ENCODE peak calls at places on chromosome 13, in nine cellular contexts. P is ELR; J is esophagus squamous epithelium; Y is AG04450; Z is neural crest cell; O is foreskin fibroblast; A is activated T-cell treated with anti-CD3 and anti-CD28 coated beads for 24 hours; T is stimulated activated CD4-positive, alpha-beta T cell treated with anti-CD3 and anti-CD28 coated beads, Interleukin-15, amount 100 ng/mL, for 1 hour; X is islet precursor cell. Q is an unnamed sample.

GRCh38 chr13:113840541-113841354 is 23.1 kb downstream of the GAS6 start:
- DNase-seq in P (no peak), O (no peak), X (no peak), Z (no peak), A (no peak), J (no peak), Y (no peak), T (no peak), Q (no peak)

GRCh38 chr13:110056640-110057039 is 250.3 kb downstream of the COL4A1 start:
- DNase-seq in A (no peak), P (no peak), Z (no peak), X (no peak), T (no peak), J (no peak), O (no peak), Y (no peak), Q (no peak)

GRCh38 chr13:113654591-113655357 is 3.2 kb downstream of the ATP4B start:
- DNase-seq in Y (no peak), J (no peak), A (no peak), Z (no peak), T (no peak), O (no peak), X (peak), P (no peak), Q (no peak)

GRCh38 chr13:112892759-112893569 is 76.0 kb upstream of the MCF2L start:
- DNase-seq in A (no peak), O (no peak), X (peak), J (no peak), Y (no peak), T (no peak), Z (no peak), P (no peak), Q (no peak)

GRCh38 chr13:26679411-26679810 is 81.2 kb downstream of the GPR12 start:
- DNase-seq in T (no peak), O (peak), P (peak), X (no peak), J (no peak), Y (peak), Z (no peak), A (no peak), Q (peak)

GRCh38 chr13:84455143-84455905 is 573.0 kb upstream of the SLITRK1 start:
- DNase-seq in O (no peak), Z (no peak), A (no peak), J (no peak), P (no peak), X (no peak), Y (no peak), T (no peak), Q (no peak)

GRCh38 chr13:73598021-73598712 is 536.0 kb downstream of the KLF12 start:
- DNase-seq in J (no peak), O (peak), P (peak), Y (peak), Z (no peak), X (no peak), T (no peak), A (no peak), Q (peak)

GRCh38 chr13:25044071-25044470 is 51.9 kb upstream of the PABPC3 start:
- DNase-seq in P (no peak), Y (no peak), J (no peak), Z (no peak), X (peak), T (no peak), O (no peak), A (no peak), Q (no peak)

GRCh38 chr13:110726726-110727125 is 13.2 kb downstream of the ING1 start:
- DNase-seq in A (peak), X (no peak), O (no peak), P (no peak), T (peak), Y (no peak), Z (no peak), J (no peak), Q (no peak)

GRCh38 chr13:21012211-21012610 is 49.2 kb downstream of the LATS2 start:
- DNase-seq in P (peak), X (peak), Z (no peak), O (no peak), Y (peak), A (no peak), J (no peak), T (no peak), Q (no peak)

GRCh38 chr13:60482012-60482411 is 85.0 kb downstream of the TDRD3 start:
- DNase-seq in O (peak), P (no peak), Z (no peak), A (no peak), T (no peak), J (no peak), X (no peak), Y (no peak), Q (peak)

GRCh38 chr13:73684286-73684685 is 449.9 kb downstream of the KLF12 start:
- DNase-seq in Z (no peak), J (no peak), Y (no peak), T (no peak), A (no peak), O (no peak), X (no peak), P (no peak), Q (no peak)

GRCh38 chr13:45718063-45718462 is 15.9 kb downstream of the CBY2 start:
- DNase-seq in Y (no peak), Z (no peak), T (no peak), J (no peak), X (no peak), A (no peak), P (peak), O (peak), Q (peak)

GRCh38 chr13:98350746-98351330 is 173.8 kb upstream of the RNF113B start:
- DNase-seq in P (no peak), O (no peak), X (no peak), Y (no peak), J (no peak), A (no peak), Z (no peak), T (no peak), Q (no peak)

GRCh38 chr13:26946675-26947342 is 186.2 kb upstream of the GPR12 start:
- DNase-seq in Y (peak), X (no peak), P (peak), O (peak), Z (no peak), A (no peak), T (no peak), J (no peak), Q (peak)

Q was measured in LHCN-M2.